ENCODE peak calls at places on chromosomes 16 and 17, in six cellular contexts. O is A549, X is K562, U is HepG2, J is endothelial cell of umbilical vein, V is GM12878. Z is an unnamed sample.

GRCh38 chr17:76659928-76660614 is 16.5 kb upstream of the ST6GALNAC1 start:
- DNase-seq in X (peak; percentile 69), U (no peak), V (no peak), O (no peak), J (no peak), Z (peak; percentile 62)

GRCh38 chr17:82242698-82242976 is 13.8 kb downstream of the SLC16A3 start:
- DNase-seq in J (no peak), X (no peak), O (no peak), U (no peak), V (no peak), Z (peak; percentile 43)

GRCh38 chr17:50273654-50274040 is 619 bp upstream of the TMEM92 start:
- DNase-seq in O (no peak), X (no peak), J (no peak), V (no peak), U (no peak), Z (no peak)

GRCh38 chr16:89297156-89297869 is 79.8 kb downstream of the ZNF778 start:
- DNase-seq in V (no peak), O (no peak), J (no peak), U (no peak), X (no peak), Z (no peak)

GRCh38 chr17:27568216-27568615 is 62.8 kb upstream of the LGALS9 start:
- DNase-seq in U (no peak), V (no peak), X (no peak), O (no peak), J (no peak), Z (no peak)

GRCh38 chr17:38585056-38585804 is 20.5 kb downstream of the SRCIN1 start:
- DNase-seq in X (no peak), J (no peak), O (no peak), U (peak; percentile 33), V (no peak), Z (peak; percentile 33)

GRCh38 chr17:59485018-59485417 is 80.4 kb upstream of the DHX40 start:
- DNase-seq in X (no peak), O (no peak), J (no peak), U (no peak), V (no peak), Z (no peak)

GRCh38 chr17:72580321-72581127 is 459.7 kb downstream of the SOX9 start:
- DNase-seq in V (no peak), U (peak; percentile 100), X (no peak), J (no peak), O (no peak), Z (no peak)

GRCh38 chr16:51540259-51540658 is 389.2 kb upstream of the SALL1 start:
- DNase-seq in O (no peak), V (no peak), U (no peak), J (no peak), X (no peak), Z (peak; percentile 70)

GRCh38 chr16:83420206-83420760 is 387.5 kb upstream of the HSBP1 start:
- DNase-seq in J (peak; percentile 22), X (no peak), O (no peak), U (peak; percentile 19), V (no peak), Z (peak; percentile 46)

GRCh38 chr17:50139185-50139783 is 9.3 kb upstream of the SAMD14 start:
- DNase-seq in X (no peak), V (no peak), U (no peak), J (no peak), O (no peak), Z (no peak)

GRCh38 chr16:57541754-57542435 is 548 bp upstream of the ADGRG5 start:
- DNase-seq in U (no peak), O (no peak), X (no peak), J (no peak), V (no peak), Z (peak; percentile 5)

GRCh38 chr17:27199948-27200347 is 94.0 kb upstream of the WSB1 start:
- DNase-seq in J (peak; percentile 10), V (no peak), O (no peak), X (peak; percentile 8), U (no peak), Z (no peak)

GRCh38 chr17:77819497-77819896 is 139.0 kb upstream of the TNRC6C start:
- DNase-seq in X (no peak), U (no peak), V (no peak), J (no peak), O (no peak), Z (no peak)

GRCh38 chr16:6027733-6028132 is 930.1 kb upstream of the EEF2KMT start:
- DNase-seq in X (no peak), J (no peak), U (no peak), O (no peak), V (no peak), Z (no peak)

GRCh38 chr17:1726626-1727257 is 2.2 kb downstream of the WDR81 start:
- DNase-seq in U (no peak), X (no peak), J (no peak), O (no peak), V (no peak), Z (no peak)

GRCh38 chr16:82741073-82741615 is 114.4 kb downstream of the CDH13 start:
- DNase-seq in U (no peak), X (no peak), V (no peak), J (no peak), O (no peak), Z (no peak)

GRCh38 chr17:69047368-69048263 is 13.1 kb downstream of the ABCA9 start:
- DNase-seq in O (no peak), U (peak; percentile 100), J (peak; percentile 99), X (peak; percentile 77), V (no peak), Z (peak; percentile 89)
- TF ChIP-seq MYC in O (no peak), U (peak; percentile 58), J (no peak), X (no peak), V (no peak), Z (peak; percentile 35)

DNA sequence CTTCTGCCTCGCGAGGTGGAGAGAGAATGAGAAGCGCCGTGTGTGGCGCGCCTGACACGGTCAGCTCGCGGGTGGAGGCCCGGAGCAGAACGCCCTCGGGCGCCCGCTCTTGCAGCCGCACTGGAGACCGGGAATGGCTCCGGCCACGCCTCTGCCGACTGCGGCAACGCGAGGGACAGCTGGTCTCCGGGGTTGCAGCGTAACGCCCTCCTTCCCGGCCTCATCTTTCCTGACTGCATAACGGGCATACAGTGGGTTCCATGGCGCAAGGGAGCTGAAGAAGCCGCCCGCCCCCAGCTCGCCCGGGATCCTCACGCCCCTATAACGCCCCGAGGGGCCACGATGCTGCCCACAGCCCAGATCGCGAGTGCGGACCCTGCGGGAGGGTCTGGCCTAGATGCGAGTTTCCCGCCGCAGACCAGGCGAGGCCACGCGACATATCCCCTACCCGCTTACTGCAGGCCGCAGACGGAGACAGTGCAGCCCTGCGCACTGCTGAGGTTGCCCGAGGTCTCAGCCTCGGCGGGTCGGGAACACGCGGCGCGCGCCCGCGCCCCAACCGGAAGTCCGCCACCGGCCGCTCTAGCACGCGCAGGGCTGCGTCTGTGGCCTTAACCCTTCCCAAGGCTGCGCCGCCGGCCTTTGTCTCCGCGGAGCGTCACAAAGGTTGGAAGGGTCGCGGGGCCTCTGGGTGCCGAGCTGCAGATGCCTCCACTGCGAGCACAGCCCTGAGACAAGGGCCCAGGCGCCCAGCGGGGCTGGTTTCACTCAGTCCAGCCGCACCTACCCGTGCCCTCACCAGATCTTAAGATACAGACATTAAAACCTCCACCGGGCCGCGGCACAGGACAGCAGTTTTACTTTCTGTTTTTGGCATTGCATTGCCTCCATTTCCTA is 18.8 kb downstream of the BCL7C start:
- DNase-seq in O (peak; percentile 82), X (peak; percentile 89), J (peak; percentile 91), U (peak; percentile 91), V (peak; percentile 64), Z (peak; percentile 95)
- TF ChIP-seq CTCF in O (no peak), X (peak; percentile 5), J (no peak), U (peak; percentile 45), V (no peak), Z (no peak)

DNA sequence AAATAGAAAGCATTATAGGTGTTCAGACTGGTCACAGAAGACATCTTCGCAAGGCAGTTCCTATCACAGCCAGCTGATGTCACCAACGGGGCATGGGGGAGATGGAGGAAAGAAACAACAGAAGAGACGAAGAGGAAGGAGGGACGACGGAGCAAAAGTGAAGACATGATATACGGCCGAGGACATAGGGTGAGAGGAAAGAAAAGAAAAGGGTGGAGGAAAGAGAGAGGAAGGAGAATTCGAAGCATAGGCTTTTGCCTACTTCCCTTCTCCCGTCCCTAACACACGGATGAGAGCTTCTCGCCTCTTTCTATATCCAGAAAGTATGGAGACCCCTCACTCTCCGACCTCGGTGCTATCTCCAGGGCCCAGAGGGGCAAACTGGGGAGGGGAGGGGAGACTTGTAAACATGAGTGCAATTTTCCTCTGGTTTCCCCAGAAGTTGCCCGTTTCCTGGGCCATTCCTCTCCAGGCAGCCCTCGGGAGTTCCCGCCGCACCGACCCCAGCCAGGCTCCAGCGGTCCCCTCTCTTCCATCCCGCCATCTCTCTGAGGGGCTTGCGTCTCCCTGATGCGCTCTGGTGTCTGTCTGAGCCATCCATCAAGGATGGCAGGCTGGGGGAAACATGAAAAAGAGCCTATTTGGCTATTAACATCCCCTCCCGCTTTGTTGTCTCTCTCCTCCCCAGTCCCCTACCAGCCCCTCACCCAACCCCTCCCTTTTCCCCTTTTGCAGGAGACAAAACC is 26.0 kb downstream of the COPZ2 start:
- DNase-seq in J (peak; percentile 43), V (no peak), X (peak; percentile 77), O (peak; percentile 78), U (peak; percentile 38), Z (peak; percentile 69)
- TF ChIP-seq MAX in J (no peak), V (no peak), X (no peak), O (no peak), U (no peak), Z (no peak)

DNA sequence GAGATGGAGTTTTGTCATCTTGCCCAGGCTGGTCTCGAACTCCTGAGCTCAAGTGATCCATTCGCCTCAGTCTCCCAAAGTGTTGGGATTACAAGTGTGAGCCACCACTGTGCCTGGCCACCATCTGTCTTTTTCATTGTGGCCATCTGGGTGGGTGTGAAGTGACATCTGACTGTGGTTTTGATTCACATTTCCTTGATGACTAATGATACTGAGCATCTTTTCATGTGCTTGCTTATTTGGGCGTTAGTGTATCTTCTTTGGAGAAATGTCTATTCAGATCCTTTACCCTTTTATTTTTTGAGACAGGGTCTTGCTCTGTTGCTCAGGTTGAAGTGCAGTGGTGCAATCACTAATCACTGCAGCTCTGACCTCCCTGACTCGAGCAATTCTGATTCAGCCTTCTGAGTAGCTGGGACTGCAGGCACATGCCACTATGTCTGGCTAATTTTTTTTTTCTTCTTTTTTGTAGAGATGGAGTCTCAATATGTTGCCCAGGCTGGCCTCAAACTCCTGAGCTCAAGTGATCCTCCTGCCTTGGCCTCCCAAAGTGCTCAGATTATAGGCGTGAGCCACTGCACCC is 54.0 kb upstream of the ERN1 start:
- DNase-seq in V (no peak), U (no peak), J (peak; percentile 6), X (no peak), O (no peak), Z (peak; percentile 45)
- TF ChIP-seq MYC in V (no peak), U (no peak), J (no peak), X (no peak), O (no peak), Z (no peak)

DNA sequence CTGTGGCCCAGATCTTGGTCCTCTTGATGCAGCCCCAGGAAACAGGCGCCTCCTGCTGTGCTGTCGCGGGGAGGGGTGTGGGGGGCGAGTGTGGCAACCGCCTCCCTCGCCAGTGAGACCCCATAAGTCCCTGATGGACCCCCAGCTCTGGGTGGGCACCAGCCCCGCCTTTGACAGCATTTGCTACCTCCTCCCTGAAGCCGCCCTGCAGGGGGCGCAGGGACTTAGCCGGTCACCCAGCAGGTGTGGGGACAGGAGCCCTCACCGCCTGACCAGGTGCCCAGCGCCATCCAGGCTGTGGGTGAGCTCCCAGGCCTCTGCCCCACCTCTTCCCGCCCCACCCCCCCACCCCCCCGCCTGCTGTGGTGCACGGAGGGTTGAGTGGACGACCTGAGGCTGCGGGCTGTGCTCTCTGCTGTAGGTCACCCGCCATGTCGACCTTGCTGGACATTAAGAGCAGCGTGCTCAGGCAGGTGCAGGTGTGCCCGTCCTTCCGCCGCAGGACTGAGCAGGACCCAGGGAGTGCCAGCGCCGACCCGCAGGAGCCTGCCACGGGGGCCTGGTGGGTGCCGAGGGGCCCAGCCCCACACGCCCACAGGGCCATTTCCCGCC is 4.8 kb downstream of the BAIAP3 start:
- DNase-seq in V (no peak), U (peak; percentile 51), J (no peak), O (peak; percentile 50), X (peak; percentile 50), Z (peak; percentile 28)
- TF ChIP-seq CTCF in V (peak; percentile 23), U (peak; percentile 81), J (peak; percentile 53), O (peak; percentile 64), X (peak; percentile 58), Z (peak; percentile 32)